ENCODE peak calls at places on chromosomes 2 and 18, in six cellular contexts. I is K562, R is GM12878, H is HCT116, A is HepG2, C is SK-N-SH. K is an unnamed sample.

GRCh38 chr2:238720232-238720672 is 127.6 kb upstream of the TWIST2 start:
- DNase-seq in I (peak; percentile 52), R (no peak), H (peak; percentile 52), A (peak; percentile 58), C (peak; percentile 62), K (peak; percentile 89)

GRCh38 chr2:195411219-195411687 is 245.8 kb upstream of the SLC39A10 start:
- DNase-seq in I (no peak), R (peak; percentile 57), H (no peak), A (no peak), C (no peak), K (no peak)

GRCh38 chr2:181977661-181978350 is 7.8 kb upstream of the PPP1R1C start:
- DNase-seq in I (no peak), R (no peak), H (no peak), A (no peak), C (no peak), K (no peak)

GRCh38 chr2:240404174-240404852 is 31.1 kb upstream of the GPC1 start:
- DNase-seq in I (no peak), R (no peak), H (no peak), A (no peak), C (no peak), K (no peak)

GRCh38 chr18:28175930-28176673 is 828 bp downstream of the CDH2 start:
- DNase-seq in I (no peak), R (no peak), H (no peak), A (no peak), C (peak; percentile 64), K (peak; percentile 62)

GRCh38 chr18:59900222-59901128 is 679 bp downstream of the PMAIP1 start:
- DNase-seq in I (peak; percentile 29), R (no peak), H (no peak), A (no peak), C (peak; percentile 68), K (peak; percentile 85)

GRCh38 chr2:39024833-39025232 is 96.0 kb downstream of the SOS1 start:
- DNase-seq in I (no peak), R (no peak), H (peak; percentile 6), A (no peak), C (no peak), K (no peak)

GRCh38 chr2:219041252-219041651 is at the start of gene CFAP65:
- DNase-seq in I (peak; percentile 15), R (no peak), H (peak; percentile 34), A (no peak), C (peak; percentile 84), K (peak; percentile 86)

GRCh38 chr2:22879009-22879863 is 505.7 kb upstream of the KLHL29 start:
- DNase-seq in I (no peak), R (no peak), H (no peak), A (no peak), C (peak; percentile 64), K (no peak)

GRCh38 chr2:198127627-198128026 is 323.2 kb downstream of the PLCL1 start:
- DNase-seq in I (peak; percentile 28), R (peak; percentile 32), H (peak; percentile 51), A (peak; percentile 56), C (peak; percentile 26), K (peak; percentile 77)

GRCh38 chr2:215828528-215829184 is 184.7 kb downstream of the MREG start:
- DNase-seq in I (peak; percentile 28), R (no peak), H (peak; percentile 58), A (peak; percentile 81), C (peak; percentile 46), K (peak; percentile 89)

GRCh38 chr18:4843771-4844170 is 353.3 kb downstream of the AKAIN1 start:
- DNase-seq in I (no peak), R (no peak), H (no peak), A (no peak), C (no peak), K (no peak)

GRCh38 chr2:57160976-57161375 is 885.6 kb upstream of the VRK2 start:
- DNase-seq in I (no peak), R (no peak), H (no peak), A (no peak), C (no peak), K (no peak)

GRCh38 chr2:42048318-42049251 is 764 bp downstream of the PKDCC start:
- DNase-seq in I (peak; percentile 61), R (no peak), H (no peak), A (no peak), C (peak; percentile 81), K (peak; percentile 48)

GRCh38 chr2:95738301-95738700 is 146.5 kb downstream of the TRIM43 start:
- DNase-seq in I (no peak), R (no peak), H (no peak), A (no peak), C (no peak), K (no peak)

GRCh38 chr2:23940262-23940975 is at the start of gene UBXN2A:
- DNase-seq in I (peak; percentile 87), R (no peak), H (peak; percentile 45), A (peak; percentile 69), C (peak; percentile 97), K (peak; percentile 88)

GRCh38 chr2:203871371-203871983 is 3.9 kb downstream of the CTLA4 start:
- DNase-seq in I (no peak), R (peak; percentile 81), H (no peak), A (no peak), C (no peak), K (no peak)

GRCh38 chr2:203870942-203871341 is 3.4 kb downstream of the CTLA4 start:
- DNase-seq in I (no peak), R (no peak), H (no peak), A (no peak), C (no peak), K (no peak)

GRCh38 chr2:203870481-203870880 is 2.9 kb downstream of the CTLA4 start:
- DNase-seq in I (no peak), R (no peak), H (no peak), A (no peak), C (no peak), K (no peak)

GRCh38 chr2:203869207-203869606 is 1.6 kb downstream of the CTLA4 start:
- DNase-seq in I (no peak), R (no peak), H (no peak), A (no peak), C (no peak), K (no peak)

DNA sequence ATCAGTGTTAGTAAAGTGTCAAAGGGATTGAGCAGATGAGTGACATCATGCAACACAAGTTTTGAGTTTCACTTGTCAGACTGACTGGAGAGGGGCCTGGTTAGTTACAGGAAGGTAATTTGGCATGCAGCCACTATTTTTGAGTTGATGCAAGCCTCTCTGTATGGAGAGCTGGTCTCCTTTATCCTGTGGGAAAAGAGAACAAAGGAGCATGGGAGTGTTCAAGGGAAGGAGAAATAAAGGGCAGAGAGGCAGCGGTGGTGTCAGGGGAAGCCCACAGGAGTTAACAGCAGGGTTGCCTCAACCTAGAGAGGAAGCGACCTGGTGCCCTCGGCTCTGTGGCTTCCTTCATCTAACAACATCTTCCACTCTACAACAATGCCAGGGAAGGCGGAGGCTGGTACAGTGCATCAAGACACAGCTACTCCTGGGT is 2.1 kb downstream of the CTLA4 start:
- DNase-seq in I (no peak), R (no peak), H (no peak), A (no peak), C (no peak), K (no peak)
- H2AFZ ChIP-seq in I (no peak overlapping the region), R (no peak overlapping the region), H (no peak overlapping the region), A (no peak overlapping the region), C (no peak overlapping the region), K (no peak overlapping the region)

GRCh38 chr18:51235011-51235789 is 37.7 kb upstream of the MEX3C start:
- DNase-seq in I (no peak), R (no peak), H (no peak), A (no peak), C (no peak), K (no peak)
- TF ChIP-seq REST in I (no peak), R (no peak), H (no peak), A (no peak), C (no peak), K (no peak)

DNA sequence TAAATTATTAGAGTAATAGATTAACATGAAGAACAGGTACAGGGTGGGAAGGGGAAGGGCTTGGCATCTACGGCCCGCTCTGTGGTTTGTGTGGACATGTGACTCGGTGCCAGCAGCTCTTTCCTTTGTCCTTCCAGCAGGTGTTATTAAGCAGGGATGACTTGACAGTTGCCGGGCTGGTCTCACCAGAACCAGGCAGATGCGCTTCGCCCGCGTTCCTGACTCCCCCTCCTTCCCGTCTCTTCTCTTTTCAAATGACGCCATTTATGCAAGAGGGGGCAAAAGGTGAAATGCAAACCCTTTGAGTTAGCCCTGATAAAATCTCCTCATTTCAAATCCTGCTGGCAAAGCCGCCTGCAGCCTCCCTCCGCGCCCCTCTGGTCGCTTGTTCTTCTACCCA is 38.9 kb upstream of the MGAT4A start:
- DNase-seq in I (no peak), R (no peak), H (no peak), A (peak; percentile 40), C (no peak), K (peak; percentile 25)
- H3K27ac ChIP-seq in I (no peak overlapping the region), R (no peak overlapping the region), H (no peak overlapping the region), A (no peak overlapping the region), C (no peak overlapping the region), K (no peak overlapping the region)

DNA sequence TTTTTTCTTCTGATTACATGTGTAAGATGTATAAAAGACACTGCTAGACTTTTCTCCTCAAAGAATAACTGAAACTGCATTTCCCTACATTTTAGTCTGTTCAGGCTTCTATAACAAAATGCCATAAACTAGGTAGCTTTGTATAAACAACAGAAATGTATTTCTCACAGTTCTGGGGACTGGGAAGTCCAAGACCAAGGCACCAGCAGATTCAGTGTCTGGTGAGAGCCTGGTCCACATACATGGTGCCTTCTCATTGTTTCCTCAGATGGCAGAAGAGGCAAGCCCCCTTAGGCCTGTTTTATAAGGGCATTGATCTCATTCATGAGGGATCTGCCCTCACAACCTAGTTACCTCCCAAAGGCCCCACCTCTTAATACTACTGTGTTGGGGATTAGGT is 71.5 kb downstream of the MAPRE2 start:
- DNase-seq in I (no peak), R (no peak), H (no peak), A (no peak), C (no peak), K (no peak)
- H2AFZ ChIP-seq in I (no peak overlapping the region), R (no peak overlapping the region), H (no peak overlapping the region), A (no peak overlapping the region), C (no peak overlapping the region), K (no peak overlapping the region)

GRCh38 chr18:12606592-12607315 is 51.2 kb downstream of the SPIRE1 start:
- DNase-seq in I (no peak), R (no peak), H (peak; percentile 27), A (peak; percentile 38), C (no peak), K (no peak)
- TF ChIP-seq REST in I (no peak), R (no peak), H (no peak), A (no peak), C (no peak), K (no peak)